ENCODE peak calls at places on chromosomes 7 and 10, in nine cellular contexts. B is stromal cell of bone marrow; P is stimulated activated CD4-positive, alpha-beta T cell treated with anti-CD3 and anti-CD28 coated beads, Interleukin-2, amount 100 ng/mL, for 24 hours; C is activated T-helper 1 cell treated with anti-CD3 and anti-CD28 coated beads, Interleukin-12 subunit alpha, Interleukin-12 subunit beta, Interleukin-2, Interleukin-4 antibody, amounts not matched to agents 30 ng/mL and 10 ng/mL and 1 ng/mL, durations not matched to agents 14 hours and 24 hours and 36 hours; A is left ventricle myocardium inferior; G is fibroblast of lung; W is NCI-H1092; U is tibial nerve; V is GM18507. J is an unnamed sample.

GRCh38 chr7:14934831-14935230 is 32.3 kb upstream of the DGKB start:
- DNase-seq in B (no peak), P (no peak), C (no peak), A (no peak), G (no peak), W (peak; percentile 30), U (no peak), V (no peak), J (no peak)

GRCh38 chr10:77926566-77927342 is at the start of gene DLG5:
- DNase-seq in B (peak; percentile 42), P (no peak), C (peak; percentile 18), A (peak; percentile 73), G (peak; percentile 59), W (no peak), U (peak; percentile 31), V (peak; percentile 28), J (peak; percentile 68)

GRCh38 chr10:122459586-122460273 is 1.6 kb upstream of the HTRA1 start:
- DNase-seq in B (no peak), P (no peak), C (no peak), A (no peak), G (peak; percentile 87), W (no peak), U (no peak), V (no peak), J (no peak)

GRCh38 chr7:24978837-24979469 is 1.0 kb downstream of the OSBPL3 start:
- DNase-seq in B (no peak), P (no peak), C (no peak), A (no peak), G (peak; percentile 78), W (no peak), U (no peak), V (no peak), J (no peak)

GRCh38 chr7:152647-153046 is 39.7 kb upstream of the FAM20C start:
- DNase-seq in B (no peak), P (no peak), C (no peak), A (no peak), G (no peak), W (no peak), U (no peak), V (no peak), J (no peak)

GRCh38 chr7:46651070-46651469 is 730.0 kb upstream of the IGFBP3 start:
- DNase-seq in B (no peak), P (no peak), C (no peak), A (no peak), G (no peak), W (no peak), U (no peak), V (no peak), J (no peak)

GRCh38 chr10:75356484-75356883 is 45.1 kb downstream of the ZNF503 start:
- DNase-seq in B (no peak), P (no peak), C (no peak), A (no peak), G (no peak), W (no peak), U (no peak), V (no peak), J (peak; percentile 17)

GRCh38 chr7:32062150-32062549 is 8.1 kb downstream of the PDE1C start:
- DNase-seq in B (no peak), P (no peak), C (no peak), A (no peak), G (peak; percentile 35), W (peak; percentile 22), U (peak; percentile 23), V (no peak), J (peak; percentile 82)

GRCh38 chr10:121468726-121469125 is 129.5 kb downstream of the FGFR2 start:
- DNase-seq in B (no peak), P (no peak), C (no peak), A (no peak), G (no peak), W (no peak), U (no peak), V (no peak), J (no peak)

GRCh38 chr7:100516135-100516812 is 22.7 kb upstream of the AGFG2 start:
- DNase-seq in B (peak; percentile 80), P (peak; percentile 31), C (peak; percentile 30), A (peak; percentile 38), G (peak; percentile 97), W (no peak), U (peak; percentile 60), V (peak; percentile 44), J (peak; percentile 71)

GRCh38 chr10:72351479-72351878 is 3.2 kb downstream of the DNAJB12 start:
- DNase-seq in B (no peak), P (no peak), C (no peak), A (no peak), G (no peak), W (no peak), U (no peak), V (no peak), J (no peak)

GRCh38 chr10:121800831-121801230 is 127.0 kb downstream of the ATE1 start:
- DNase-seq in B (no peak), P (no peak), C (no peak), A (no peak), G (no peak), W (no peak), U (no peak), V (no peak), J (no peak)

GRCh38 chr7:107147464-107148214 is 21.2 kb upstream of the HBP1 start:
- DNase-seq in B (no peak), P (peak; percentile 36), C (no peak), A (no peak), G (peak; percentile 35), W (no peak), U (no peak), V (no peak), J (no peak)

GRCh38 chr7:123747089-123747488 is 1.7 kb downstream of the WASL start:
- DNase-seq in B (no peak), P (no peak), C (no peak), A (no peak), G (no peak), W (no peak), U (no peak), V (no peak), J (no peak)

GRCh38 chr7:90242369-90243168 is 2.4 kb upstream of the CFAP69 start:
- DNase-seq in B (no peak), P (no peak), C (no peak), A (no peak), G (no peak), W (no peak), U (no peak), V (no peak), J (no peak)

GRCh38 chr10:103544657-103545310 is 51.3 kb downstream of the NEURL1 start:
- DNase-seq in B (no peak), P (no peak), C (no peak), A (no peak), G (no peak), W (no peak), U (no peak), V (no peak), J (peak; percentile 32)

GRCh38 chr7:75650671-75651070 is 88.1 kb downstream of the HIP1 start:
- DNase-seq in B (no peak), P (no peak), C (no peak), A (peak; percentile 64), G (peak; percentile 16), W (peak; percentile 83), U (no peak), V (no peak), J (peak; percentile 85)

GRCh38 chr10:17003151-17003550 is 126.5 kb downstream of the CUBN start:
- DNase-seq in B (peak; percentile 84), P (peak; percentile 57), C (peak; percentile 62), A (no peak), G (peak; percentile 98), W (no peak), U (no peak), V (no peak), J (no peak)

GRCh38 chr10:106795619-106796018 is 368.9 kb downstream of the SORCS1 start:
- DNase-seq in B (no peak), P (no peak), C (no peak), A (peak; percentile 24), G (no peak), W (no peak), U (no peak), V (peak; percentile 20), J (peak; percentile 25)

GRCh38 chr7:47725031-47725780 is 143.3 kb upstream of the TNS3 start:
- DNase-seq in B (no peak), P (no peak), C (no peak), A (no peak), G (peak; percentile 61), W (no peak), U (no peak), V (no peak), J (no peak)

GRCh38 chr10:30747633-30748032 is 118.1 kb upstream of the LYZL2 start:
- DNase-seq in B (no peak), P (peak; percentile 57), C (no peak), A (no peak), G (peak; percentile 79), W (no peak), U (no peak), V (no peak), J (no peak)

GRCh38 chr7:44063894-44064651 is 1.3 kb downstream of the PGAM2 start:
- DNase-seq in B (no peak), P (no peak), C (no peak), A (peak; percentile 16), G (no peak), W (no peak), U (no peak), V (no peak), J (peak; percentile 19)

GRCh38 chr7:2621948-2622640 is 9.7 kb upstream of the TTYH3 start:
- DNase-seq in B (no peak), P (no peak), C (no peak), A (no peak), G (no peak), W (peak; percentile 34), U (no peak), V (no peak), J (no peak)

GRCh38 chr10:46298346-46299266 is 11.8 kb downstream of the ANTXRL start:
- DNase-seq in B (no peak), P (no peak), C (no peak), A (no peak), G (no peak), W (no peak), U (no peak), V (no peak), J (no peak)

GRCh38 chr10:79310911-79311573 is 36.2 kb upstream of the PPIF start:
- DNase-seq in B (no peak), P (no peak), C (no peak), A (peak; percentile 12), G (no peak), W (no peak), U (peak; percentile 41), V (no peak), J (no peak)

GRCh38 chr7:5243295-5243694 is 39.4 kb upstream of the SLC29A4 start:
- DNase-seq in B (no peak), P (no peak), C (no peak), A (no peak), G (no peak), W (no peak), U (no peak), V (no peak), J (no peak)

GRCh38 chr10:33455029-33455428 is 120.6 kb upstream of the NRP1 start:
- DNase-seq in B (no peak), P (no peak), C (no peak), A (no peak), G (no peak), W (no peak), U (no peak), V (no peak), J (no peak)

J was measured in tibial artery.